ENCODE peak calls at places on chromosomes 11 and 22, in eight cellular contexts. One of them, this sample, is unnamed.

GRCh38 chr11:112627588-112628045 is 333.6 kb upstream of the NCAM1 start:
- DNase-seq in NCI-H1092 treated with DMSO at 0.1 percent for 48 hours: no peak
- DNase-seq in cardiac fibroblast: no peak
- DNase-seq in HS-27A: no peak
- DNase-seq in COR-L47: no peak
- DNase-seq in OCI-LY7: no peak
- DNase-seq in HTR-8/SVneo: no peak
- DNase-seq in activated naive CD8-positive, alpha-beta T cell treated with anti-CD3 and anti-CD28 coated beads for 36 hours: no peak
- DNase-seq in this sample: no peak

GRCh38 chr22:32052259-32052658 is 9.2 kb downstream of the SLC5A1 start:
- DNase-seq in NCI-H1092 treated with DMSO at 0.1 percent for 48 hours: no peak
- DNase-seq in cardiac fibroblast: no peak
- DNase-seq in HS-27A: no peak
- DNase-seq in COR-L47: no peak
- DNase-seq in OCI-LY7: no peak
- DNase-seq in HTR-8/SVneo: no peak
- DNase-seq in activated naive CD8-positive, alpha-beta T cell treated with anti-CD3 and anti-CD28 coated beads for 36 hours: no peak
- DNase-seq in this sample: no peak

GRCh38 chr11:18599739-18600230 is at the start of gene MISFA:
- DNase-seq in NCI-H1092 treated with DMSO at 0.1 percent for 48 hours: no peak
- DNase-seq in cardiac fibroblast: peak; percentile 23
- DNase-seq in HS-27A: no peak
- DNase-seq in COR-L47: no peak
- DNase-seq in OCI-LY7: no peak
- DNase-seq in HTR-8/SVneo: no peak
- DNase-seq in activated naive CD8-positive, alpha-beta T cell treated with anti-CD3 and anti-CD28 coated beads for 36 hours: no peak
- DNase-seq in this sample: no peak

GRCh38 chr22:27919943-27920755 is 1.1 kb upstream of the PITPNB start:
- DNase-seq in NCI-H1092 treated with DMSO at 0.1 percent for 48 hours: peak; percentile 58
- DNase-seq in cardiac fibroblast: peak; percentile 81
- DNase-seq in HS-27A: peak; percentile 52
- DNase-seq in COR-L47: no peak
- DNase-seq in OCI-LY7: no peak
- DNase-seq in HTR-8/SVneo: peak; percentile 24
- DNase-seq in activated naive CD8-positive, alpha-beta T cell treated with anti-CD3 and anti-CD28 coated beads for 36 hours: no peak
- DNase-seq in this sample: peak; percentile 8

GRCh38 chr11:73859671-73860070 is 17.0 kb downstream of the COA4 start:
- DNase-seq in NCI-H1092 treated with DMSO at 0.1 percent for 48 hours: no peak
- DNase-seq in cardiac fibroblast: no peak
- DNase-seq in HS-27A: no peak
- DNase-seq in COR-L47: no peak
- DNase-seq in OCI-LY7: no peak
- DNase-seq in HTR-8/SVneo: no peak
- DNase-seq in activated naive CD8-positive, alpha-beta T cell treated with anti-CD3 and anti-CD28 coated beads for 36 hours: no peak
- DNase-seq in this sample: no peak

GRCh38 chr11:78886616-78887015 is 312.0 kb upstream of the NARS2 start:
- DNase-seq in NCI-H1092 treated with DMSO at 0.1 percent for 48 hours: no peak
- DNase-seq in cardiac fibroblast: peak; percentile 63
- DNase-seq in HS-27A: no peak
- DNase-seq in COR-L47: no peak
- DNase-seq in OCI-LY7: no peak
- DNase-seq in HTR-8/SVneo: no peak
- DNase-seq in activated naive CD8-positive, alpha-beta T cell treated with anti-CD3 and anti-CD28 coated beads for 36 hours: no peak
- DNase-seq in this sample: no peak

GRCh38 chr11:250740-251299 is 14.0 kb downstream of the PSMD13 start:
- DNase-seq in NCI-H1092 treated with DMSO at 0.1 percent for 48 hours: no peak
- DNase-seq in cardiac fibroblast: peak; percentile 73
- DNase-seq in HS-27A: no peak
- DNase-seq in COR-L47: no peak
- DNase-seq in OCI-LY7: peak; percentile 60
- DNase-seq in HTR-8/SVneo: no peak
- DNase-seq in activated naive CD8-positive, alpha-beta T cell treated with anti-CD3 and anti-CD28 coated beads for 36 hours: peak; percentile 80
- DNase-seq in this sample: no peak

GRCh38 chr11:12088047-12088481 is 22.3 kb upstream of the MICAL2 start:
- DNase-seq in NCI-H1092 treated with DMSO at 0.1 percent for 48 hours: no peak
- DNase-seq in cardiac fibroblast: peak; percentile 65
- DNase-seq in HS-27A: peak; percentile 62
- DNase-seq in COR-L47: no peak
- DNase-seq in OCI-LY7: no peak
- DNase-seq in HTR-8/SVneo: no peak
- DNase-seq in activated naive CD8-positive, alpha-beta T cell treated with anti-CD3 and anti-CD28 coated beads for 36 hours: no peak
- DNase-seq in this sample: no peak

GRCh38 chr22:39091136-39092081 is 5.6 kb upstream of the APOBEC3H start:
- DNase-seq in NCI-H1092 treated with DMSO at 0.1 percent for 48 hours: no peak
- DNase-seq in cardiac fibroblast: no peak
- DNase-seq in HS-27A: no peak
- DNase-seq in COR-L47: no peak
- DNase-seq in OCI-LY7: no peak
- DNase-seq in HTR-8/SVneo: no peak
- DNase-seq in activated naive CD8-positive, alpha-beta T cell treated with anti-CD3 and anti-CD28 coated beads for 36 hours: no peak
- DNase-seq in this sample: no peak

GRCh38 chr11:71998649-71999310 is at the start of gene IL18BP:
- DNase-seq in NCI-H1092 treated with DMSO at 0.1 percent for 48 hours: no peak
- DNase-seq in cardiac fibroblast: no peak
- DNase-seq in HS-27A: no peak
- DNase-seq in COR-L47: no peak
- DNase-seq in OCI-LY7: peak; percentile 51
- DNase-seq in HTR-8/SVneo: no peak
- DNase-seq in activated naive CD8-positive, alpha-beta T cell treated with anti-CD3 and anti-CD28 coated beads for 36 hours: no peak
- DNase-seq in this sample: no peak

GRCh38 chr22:32482708-32483107 is 8.1 kb downstream of the FBXO7 start:
- DNase-seq in NCI-H1092 treated with DMSO at 0.1 percent for 48 hours: no peak
- DNase-seq in cardiac fibroblast: no peak
- DNase-seq in HS-27A: no peak
- DNase-seq in COR-L47: no peak
- DNase-seq in OCI-LY7: no peak
- DNase-seq in HTR-8/SVneo: no peak
- DNase-seq in activated naive CD8-positive, alpha-beta T cell treated with anti-CD3 and anti-CD28 coated beads for 36 hours: peak; percentile 37
- DNase-seq in this sample: no peak

GRCh38 chr11:75858613-75859012 is 43.6 kb downstream of the UVRAG start:
- DNase-seq in NCI-H1092 treated with DMSO at 0.1 percent for 48 hours: no peak
- DNase-seq in cardiac fibroblast: peak; percentile 79
- DNase-seq in HS-27A: peak; percentile 11
- DNase-seq in COR-L47: no peak
- DNase-seq in OCI-LY7: no peak
- DNase-seq in HTR-8/SVneo: no peak
- DNase-seq in activated naive CD8-positive, alpha-beta T cell treated with anti-CD3 and anti-CD28 coated beads for 36 hours: no peak
- DNase-seq in this sample: no peak

GRCh38 chr22:30541979-30542810 is 4.3 kb downstream of the SEC14L6 start:
- DNase-seq in NCI-H1092 treated with DMSO at 0.1 percent for 48 hours: no peak
- DNase-seq in cardiac fibroblast: no peak
- DNase-seq in HS-27A: no peak
- DNase-seq in COR-L47: no peak
- DNase-seq in OCI-LY7: no peak
- DNase-seq in HTR-8/SVneo: no peak
- DNase-seq in activated naive CD8-positive, alpha-beta T cell treated with anti-CD3 and anti-CD28 coated beads for 36 hours: no peak
- DNase-seq in this sample: no peak

GRCh38 chr11:65113361-65113756 is 1.7 kb downstream of the TM7SF2 start:
- DNase-seq in NCI-H1092 treated with DMSO at 0.1 percent for 48 hours: no peak
- DNase-seq in cardiac fibroblast: no peak
- DNase-seq in HS-27A: no peak
- DNase-seq in COR-L47: no peak
- DNase-seq in OCI-LY7: no peak
- DNase-seq in HTR-8/SVneo: no peak
- DNase-seq in activated naive CD8-positive, alpha-beta T cell treated with anti-CD3 and anti-CD28 coated beads for 36 hours: no peak
- DNase-seq in this sample: no peak

GRCh38 chr11:68216171-68216938 is 3.3 kb upstream of the KMT5B start:
- DNase-seq in NCI-H1092 treated with DMSO at 0.1 percent for 48 hours: no peak
- DNase-seq in cardiac fibroblast: no peak
- DNase-seq in HS-27A: no peak
- DNase-seq in COR-L47: no peak
- DNase-seq in OCI-LY7: no peak
- DNase-seq in HTR-8/SVneo: no peak
- DNase-seq in activated naive CD8-positive, alpha-beta T cell treated with anti-CD3 and anti-CD28 coated beads for 36 hours: no peak
- DNase-seq in this sample: no peak

GRCh38 chr11:10515418-10515817 is 25.6 kb downstream of the RNF141 start:
- DNase-seq in NCI-H1092 treated with DMSO at 0.1 percent for 48 hours: no peak
- DNase-seq in cardiac fibroblast: no peak
- DNase-seq in HS-27A: no peak
- DNase-seq in COR-L47: no peak
- DNase-seq in OCI-LY7: no peak
- DNase-seq in HTR-8/SVneo: no peak
- DNase-seq in activated naive CD8-positive, alpha-beta T cell treated with anti-CD3 and anti-CD28 coated beads for 36 hours: no peak
- DNase-seq in this sample: no peak

GRCh38 chr11:72716291-72716690 is 35.9 kb downstream of the ARAP1 start:
- DNase-seq in NCI-H1092 treated with DMSO at 0.1 percent for 48 hours: peak; percentile 30
- DNase-seq in cardiac fibroblast: no peak
- DNase-seq in HS-27A: no peak
- DNase-seq in COR-L47: peak; percentile 28
- DNase-seq in OCI-LY7: no peak
- DNase-seq in HTR-8/SVneo: no peak
- DNase-seq in activated naive CD8-positive, alpha-beta T cell treated with anti-CD3 and anti-CD28 coated beads for 36 hours: no peak
- DNase-seq in this sample: no peak

GRCh38 chr11:100328626-100329340 is 358.3 kb upstream of the ARHGAP42 start:
- DNase-seq in NCI-H1092 treated with DMSO at 0.1 percent for 48 hours: no peak
- DNase-seq in cardiac fibroblast: no peak
- DNase-seq in HS-27A: peak; percentile 0
- DNase-seq in COR-L47: no peak
- DNase-seq in OCI-LY7: no peak
- DNase-seq in HTR-8/SVneo: peak; percentile 22
- DNase-seq in activated naive CD8-positive, alpha-beta T cell treated with anti-CD3 and anti-CD28 coated beads for 36 hours: no peak
- DNase-seq in this sample: peak; percentile 52

GRCh38 chr11:67271548-67272284 is 5.4 kb downstream of the GRK2 start:
- DNase-seq in NCI-H1092 treated with DMSO at 0.1 percent for 48 hours: no peak
- DNase-seq in cardiac fibroblast: no peak
- DNase-seq in HS-27A: no peak
- DNase-seq in COR-L47: no peak
- DNase-seq in OCI-LY7: peak; percentile 46
- DNase-seq in HTR-8/SVneo: no peak
- DNase-seq in activated naive CD8-positive, alpha-beta T cell treated with anti-CD3 and anti-CD28 coated beads for 36 hours: peak; percentile 79
- DNase-seq in this sample: no peak

GRCh38 chr11:1917523-1918435 is 1.7 kb upstream of the TNNT3 start:
- DNase-seq in NCI-H1092 treated with DMSO at 0.1 percent for 48 hours: no peak
- DNase-seq in cardiac fibroblast: no peak
- DNase-seq in HS-27A: no peak
- DNase-seq in COR-L47: no peak
- DNase-seq in OCI-LY7: no peak
- DNase-seq in HTR-8/SVneo: no peak
- DNase-seq in activated naive CD8-positive, alpha-beta T cell treated with anti-CD3 and anti-CD28 coated beads for 36 hours: no peak
- DNase-seq in this sample: no peak

GRCh38 chr11:18778468-18778867 is 13.1 kb downstream of the PTPN5 start:
- DNase-seq in NCI-H1092 treated with DMSO at 0.1 percent for 48 hours: no peak
- DNase-seq in cardiac fibroblast: no peak
- DNase-seq in HS-27A: no peak
- DNase-seq in COR-L47: no peak
- DNase-seq in OCI-LY7: no peak
- DNase-seq in HTR-8/SVneo: no peak
- DNase-seq in activated naive CD8-positive, alpha-beta T cell treated with anti-CD3 and anti-CD28 coated beads for 36 hours: no peak
- DNase-seq in this sample: no peak

GRCh38 chr22:49753961-49754673 is 73.6 kb downstream of the BRD1 start:
- DNase-seq in NCI-H1092 treated with DMSO at 0.1 percent for 48 hours: no peak
- DNase-seq in cardiac fibroblast: no peak
- DNase-seq in HS-27A: no peak
- DNase-seq in COR-L47: peak; percentile 75
- DNase-seq in OCI-LY7: no peak
- DNase-seq in HTR-8/SVneo: no peak
- DNase-seq in activated naive CD8-positive, alpha-beta T cell treated with anti-CD3 and anti-CD28 coated beads for 36 hours: no peak
- DNase-seq in this sample: no peak

GRCh38 chr11:69665669-69666068 is 9.5 kb downstream of the LTO1 start:
- DNase-seq in NCI-H1092 treated with DMSO at 0.1 percent for 48 hours: no peak
- DNase-seq in cardiac fibroblast: no peak
- DNase-seq in HS-27A: no peak
- DNase-seq in COR-L47: no peak
- DNase-seq in OCI-LY7: no peak
- DNase-seq in HTR-8/SVneo: no peak
- DNase-seq in activated naive CD8-positive, alpha-beta T cell treated with anti-CD3 and anti-CD28 coated beads for 36 hours: no peak
- DNase-seq in this sample: no peak

GRCh38 chr11:94638902-94639373 is 71.8 kb downstream of the PIWIL4 start:
- DNase-seq in NCI-H1092 treated with DMSO at 0.1 percent for 48 hours: no peak
- DNase-seq in cardiac fibroblast: peak; percentile 60
- DNase-seq in HS-27A: no peak
- DNase-seq in COR-L47: no peak
- DNase-seq in OCI-LY7: no peak
- DNase-seq in HTR-8/SVneo: no peak
- DNase-seq in activated naive CD8-positive, alpha-beta T cell treated with anti-CD3 and anti-CD28 coated beads for 36 hours: no peak
- DNase-seq in this sample: no peak

GRCh38 chr22:37045958-37046357 is 5.6 kb upstream of the KCTD17 start:
- DNase-seq in NCI-H1092 treated with DMSO at 0.1 percent for 48 hours: no peak
- DNase-seq in cardiac fibroblast: peak; percentile 65
- DNase-seq in HS-27A: no peak
- DNase-seq in COR-L47: no peak
- DNase-seq in OCI-LY7: peak; percentile 21
- DNase-seq in HTR-8/SVneo: peak; percentile 42
- DNase-seq in activated naive CD8-positive, alpha-beta T cell treated with anti-CD3 and anti-CD28 coated beads for 36 hours: no peak
- DNase-seq in this sample: no peak

GRCh38 chr11:75603791-75604736 is 42.0 kb downstream of the SERPINH1 start:
- DNase-seq in NCI-H1092 treated with DMSO at 0.1 percent for 48 hours: no peak
- DNase-seq in cardiac fibroblast: peak; percentile 90
- DNase-seq in HS-27A: peak; percentile 84
- DNase-seq in COR-L47: no peak
- DNase-seq in OCI-LY7: no peak
- DNase-seq in HTR-8/SVneo: peak; percentile 76
- DNase-seq in activated naive CD8-positive, alpha-beta T cell treated with anti-CD3 and anti-CD28 coated beads for 36 hours: no peak
- DNase-seq in this sample: no peak

GRCh38 chr11:117870176-117870952 is 6.1 kb downstream of the FXYD6 start:
- DNase-seq in NCI-H1092 treated with DMSO at 0.1 percent for 48 hours: peak; percentile 73
- DNase-seq in cardiac fibroblast: no peak
- DNase-seq in HS-27A: no peak
- DNase-seq in COR-L47: peak; percentile 87
- DNase-seq in OCI-LY7: no peak
- DNase-seq in HTR-8/SVneo: no peak
- DNase-seq in activated naive CD8-positive, alpha-beta T cell treated with anti-CD3 and anti-CD28 coated beads for 36 hours: no peak
- DNase-seq in this sample: no peak

This sample was measured in T1000.